ENCODE peak calls at places on chromosome 18, in ten cellular contexts. One of them, this sample, is unnamed.

GRCh38 chr18:9366126-9366714 is 31.6 kb downstream of the TWSG1 start:
- DNase-seq in HCT116: peak
- DNase-seq in sigmoid colon: no peak
- DNase-seq in spleen: no peak
- DNase-seq in right lobe of liver: no peak
- DNase-seq in heart left ventricle: no peak
- DNase-seq in ovary: no peak
- DNase-seq in body of pancreas: peak
- DNase-seq in HepG2: no peak
- DNase-seq in H1: peak
- DNase-seq in this sample: peak

GRCh38 chr18:394276-394996 is 106.1 kb downstream of the COLEC12 start:
- DNase-seq in right lobe of liver: no peak
- DNase-seq in ovary: no peak
- DNase-seq in sigmoid colon: no peak
- DNase-seq in spleen: no peak
- DNase-seq in HepG2: no peak
- DNase-seq in heart left ventricle: no peak
- DNase-seq in H1: no peak
- DNase-seq in HCT116: no peak
- DNase-seq in body of pancreas: no peak
- DNase-seq in this sample: no peak

GRCh38 chr18:24463233-24463775 is 2.9 kb downstream of the HRH4 start:
- DNase-seq in H1: no peak
- DNase-seq in right lobe of liver: no peak
- DNase-seq in ovary: no peak
- DNase-seq in HepG2: no peak
- DNase-seq in heart left ventricle: no peak
- DNase-seq in body of pancreas: no peak
- DNase-seq in sigmoid colon: no peak
- DNase-seq in HCT116: no peak
- DNase-seq in spleen: no peak
- DNase-seq in this sample: no peak

GRCh38 chr18:837922-838321 is 25.9 kb upstream of the YES1 start:
- DNase-seq in sigmoid colon: no peak
- DNase-seq in ovary: no peak
- DNase-seq in HepG2: no peak
- DNase-seq in H1: no peak
- DNase-seq in spleen: no peak
- DNase-seq in HCT116: no peak
- DNase-seq in body of pancreas: no peak
- DNase-seq in heart left ventricle: no peak
- DNase-seq in right lobe of liver: no peak
- DNase-seq in this sample: no peak

GRCh38 chr18:68484241-68484640 is 230.7 kb downstream of the TMX3 start:
- DNase-seq in HCT116: no peak
- DNase-seq in right lobe of liver: no peak
- DNase-seq in sigmoid colon: no peak
- DNase-seq in H1: no peak
- DNase-seq in heart left ventricle: no peak
- DNase-seq in ovary: no peak
- DNase-seq in body of pancreas: no peak
- DNase-seq in spleen: no peak
- DNase-seq in HepG2: no peak
- DNase-seq in this sample: no peak

GRCh38 chr18:75757951-75758350 is 330.4 kb upstream of the SMIM21 start:
- DNase-seq in spleen: no peak
- DNase-seq in HepG2: no peak
- DNase-seq in right lobe of liver: no peak
- DNase-seq in ovary: no peak
- DNase-seq in body of pancreas: no peak
- DNase-seq in sigmoid colon: no peak
- DNase-seq in heart left ventricle: no peak
- DNase-seq in H1: no peak
- DNase-seq in HCT116: no peak
- DNase-seq in this sample: no peak

GRCh38 chr18:45606007-45606406 is 9.3 kb upstream of the SLC14A2 start:
- DNase-seq in ovary: no peak
- DNase-seq in HepG2: no peak
- DNase-seq in right lobe of liver: no peak
- DNase-seq in sigmoid colon: no peak
- DNase-seq in spleen: no peak
- DNase-seq in HCT116: no peak
- DNase-seq in heart left ventricle: no peak
- DNase-seq in body of pancreas: no peak
- DNase-seq in H1: no peak
- DNase-seq in this sample: no peak

GRCh38 chr18:13531681-13532325 is 194.6 kb downstream of the FAM210A start:
- DNase-seq in heart left ventricle: no peak
- DNase-seq in HCT116: no peak
- DNase-seq in body of pancreas: no peak
- DNase-seq in right lobe of liver: no peak
- DNase-seq in spleen: no peak
- DNase-seq in ovary: no peak
- DNase-seq in sigmoid colon: peak
- DNase-seq in H1: no peak
- DNase-seq in HepG2: no peak
- DNase-seq in this sample: no peak

GRCh38 chr18:11981633-11982366 is 493 bp downstream of the IMPA2 start:
- DNase-seq in heart left ventricle: peak
- DNase-seq in HepG2: peak
- DNase-seq in HCT116: no peak
- DNase-seq in right lobe of liver: peak
- DNase-seq in sigmoid colon: peak
- DNase-seq in H1: peak
- DNase-seq in spleen: peak
- DNase-seq in body of pancreas: peak
- DNase-seq in ovary: peak
- DNase-seq in this sample: peak
- TF ChIP-seq POLR2A in heart left ventricle: no peak
- TF ChIP-seq POLR2A in HepG2: no peak
- TF ChIP-seq POLR2A in HCT116: no peak
- TF ChIP-seq POLR2A in right lobe of liver: no peak
- TF ChIP-seq POLR2A in sigmoid colon: no peak
- TF ChIP-seq POLR2A in H1: peak
- TF ChIP-seq POLR2A in spleen: no peak
- TF ChIP-seq POLR2A in body of pancreas: no peak
- TF ChIP-seq POLR2A in ovary: no peak
- TF ChIP-seq POLR2A in this sample: no peak

GRCh38 chr18:54163458-54163857 is 61.0 kb downstream of the MBD2 start:
- DNase-seq in sigmoid colon: no peak
- DNase-seq in ovary: no peak
- DNase-seq in H1: no peak
- DNase-seq in heart left ventricle: no peak
- DNase-seq in spleen: no peak
- DNase-seq in HCT116: no peak
- DNase-seq in body of pancreas: no peak
- DNase-seq in HepG2: no peak
- DNase-seq in right lobe of liver: no peak
- DNase-seq in this sample: no peak
- H3K27ac ChIP-seq in sigmoid colon: no peak
- H3K27ac ChIP-seq in ovary: no peak
- H3K27ac ChIP-seq in H1: no peak
- H3K27ac ChIP-seq in heart left ventricle: no peak
- H3K27ac ChIP-seq in spleen: no peak
- H3K27ac ChIP-seq in HCT116: no peak
- H3K27ac ChIP-seq in body of pancreas: no peak
- H3K27ac ChIP-seq in HepG2: no peak
- H3K27ac ChIP-seq in right lobe of liver: no peak
- H3K27ac ChIP-seq in this sample: no peak

GRCh38 chr18:48816554-48816953 is 134.2 kb downstream of the SMAD7 start:
- DNase-seq in spleen: peak
- DNase-seq in HepG2: no peak
- DNase-seq in ovary: no peak
- DNase-seq in heart left ventricle: no peak
- DNase-seq in sigmoid colon: peak
- DNase-seq in body of pancreas: no peak
- DNase-seq in HCT116: no peak
- DNase-seq in right lobe of liver: peak
- DNase-seq in H1: no peak
- DNase-seq in this sample: no peak
- TF ChIP-seq POLR2A in spleen: no peak
- TF ChIP-seq POLR2A in HepG2: no peak
- TF ChIP-seq POLR2A in ovary: no peak
- TF ChIP-seq POLR2A in heart left ventricle: no peak
- TF ChIP-seq POLR2A in sigmoid colon: no peak
- TF ChIP-seq POLR2A in body of pancreas: no peak
- TF ChIP-seq POLR2A in HCT116: no peak
- TF ChIP-seq POLR2A in right lobe of liver: no peak
- TF ChIP-seq POLR2A in H1: no peak
- TF ChIP-seq POLR2A in this sample: no peak

DNA sequence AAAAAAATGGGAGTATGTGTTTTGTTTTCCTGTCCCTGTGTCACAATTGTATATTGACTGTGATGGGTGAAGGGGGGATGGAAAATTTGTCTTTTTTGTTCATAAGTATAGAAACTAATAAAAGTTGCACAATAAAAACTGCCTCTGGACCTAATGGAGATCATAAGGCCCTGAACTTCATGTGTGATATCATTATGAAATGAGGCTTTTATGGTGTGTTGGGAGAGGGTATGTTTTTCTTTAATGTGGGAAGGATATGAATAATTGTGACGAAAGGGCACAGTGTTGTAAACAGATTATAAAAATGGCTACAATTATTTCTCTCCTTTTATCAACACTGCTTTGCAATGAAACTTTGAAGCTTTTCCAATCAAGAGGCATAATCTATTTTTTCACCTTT is 1889.3 kb upstream of the CELF4 start:
- DNase-seq in heart left ventricle: no peak
- DNase-seq in HepG2: no peak
- DNase-seq in sigmoid colon: no peak
- DNase-seq in body of pancreas: no peak
- DNase-seq in HCT116: no peak
- DNase-seq in spleen: no peak
- DNase-seq in ovary: no peak
- DNase-seq in right lobe of liver: no peak
- DNase-seq in H1: no peak
- DNase-seq in this sample: no peak
- H3K27ac ChIP-seq in heart left ventricle: no peak
- H3K27ac ChIP-seq in HepG2: no peak
- H3K27ac ChIP-seq in sigmoid colon: no peak
- H3K27ac ChIP-seq in body of pancreas: no peak
- H3K27ac ChIP-seq in HCT116: no peak
- H3K27ac ChIP-seq in spleen: no peak
- H3K27ac ChIP-seq in ovary: no peak
- H3K27ac ChIP-seq in right lobe of liver: no peak
- H3K27ac ChIP-seq in H1: no peak
- H3K27ac ChIP-seq in this sample: no peak

GRCh38 chr18:6413554-6414117 is 1.1 kb downstream of the L3MBTL4 start:
- DNase-seq in spleen: no peak
- DNase-seq in ovary: no peak
- DNase-seq in HepG2: no peak
- DNase-seq in right lobe of liver: no peak
- DNase-seq in H1: no peak
- DNase-seq in body of pancreas: peak
- DNase-seq in sigmoid colon: no peak
- DNase-seq in HCT116: no peak
- DNase-seq in heart left ventricle: no peak
- DNase-seq in this sample: peak

GRCh38 chr18:6414723-6415362 is at the start of gene L3MBTL4:
- DNase-seq in spleen: peak
- DNase-seq in HepG2: no peak
- DNase-seq in HCT116: no peak
- DNase-seq in H1: peak
- DNase-seq in heart left ventricle: peak
- DNase-seq in right lobe of liver: peak
- DNase-seq in sigmoid colon: peak
- DNase-seq in body of pancreas: peak
- DNase-seq in ovary: peak
- DNase-seq in this sample: peak

GRCh38 chr18:6412933-6413472 is 1.7 kb downstream of the L3MBTL4 start:
- DNase-seq in spleen: no peak
- DNase-seq in body of pancreas: no peak
- DNase-seq in ovary: no peak
- DNase-seq in right lobe of liver: no peak
- DNase-seq in HCT116: no peak
- DNase-seq in HepG2: no peak
- DNase-seq in H1: no peak
- DNase-seq in heart left ventricle: no peak
- DNase-seq in sigmoid colon: no peak
- DNase-seq in this sample: no peak

GRCh38 chr18:6411367-6411766 is 3.3 kb downstream of the L3MBTL4 start:
- DNase-seq in HepG2: no peak
- DNase-seq in heart left ventricle: no peak
- DNase-seq in right lobe of liver: no peak
- DNase-seq in HCT116: no peak
- DNase-seq in sigmoid colon: no peak
- DNase-seq in H1: no peak
- DNase-seq in body of pancreas: no peak
- DNase-seq in ovary: no peak
- DNase-seq in spleen: no peak
- DNase-seq in this sample: no peak

GRCh38 chr18:6414118-6414722 is 491 bp downstream of the L3MBTL4 start:
- DNase-seq in sigmoid colon: peak
- DNase-seq in HCT116: no peak
- DNase-seq in H1: peak
- DNase-seq in right lobe of liver: peak
- DNase-seq in body of pancreas: peak
- DNase-seq in heart left ventricle: peak
- DNase-seq in ovary: peak
- DNase-seq in HepG2: peak
- DNase-seq in spleen: peak
- DNase-seq in this sample: peak
- TF ChIP-seq POLR2A in sigmoid colon: no peak
- TF ChIP-seq POLR2A in HCT116: no peak
- TF ChIP-seq POLR2A in H1: peak
- TF ChIP-seq POLR2A in right lobe of liver: peak
- TF ChIP-seq POLR2A in body of pancreas: peak
- TF ChIP-seq POLR2A in heart left ventricle: no peak
- TF ChIP-seq POLR2A in ovary: no peak
- TF ChIP-seq POLR2A in HepG2: no peak
- TF ChIP-seq POLR2A in spleen: no peak
- TF ChIP-seq POLR2A in this sample: no peak

DNA sequence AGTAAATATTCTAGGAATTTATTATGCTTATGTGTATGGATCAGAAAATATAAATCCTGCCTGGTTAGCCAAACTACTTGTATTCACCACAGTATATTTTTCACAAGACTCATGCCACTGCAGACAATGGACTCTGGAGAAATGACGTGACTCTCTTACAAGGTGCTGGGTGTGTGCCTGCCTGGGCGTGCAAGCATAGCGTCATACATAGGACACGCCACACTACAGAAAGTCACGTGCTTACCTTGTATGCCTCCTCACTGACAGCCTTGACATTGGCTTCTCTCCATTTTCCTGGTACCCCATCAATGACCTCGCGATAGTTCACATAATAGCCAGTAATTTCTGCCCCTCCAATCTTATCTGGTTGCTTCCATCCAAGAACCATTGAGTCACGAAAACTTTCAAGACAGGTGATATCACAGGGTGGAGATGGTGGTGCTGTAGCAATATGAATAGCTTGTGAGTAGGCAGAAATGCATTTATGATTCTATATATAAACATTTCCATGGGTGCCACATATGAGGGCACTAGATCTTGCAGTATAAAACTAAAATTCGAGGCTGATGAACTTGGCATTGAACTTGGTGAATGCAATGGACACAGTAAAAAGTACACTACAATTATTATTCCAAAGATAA is 93.2 kb downstream of the MYOM1 start:
- DNase-seq in HepG2: no peak
- DNase-seq in H1: no peak
- DNase-seq in HCT116: no peak
- DNase-seq in right lobe of liver: no peak
- DNase-seq in spleen: no peak
- DNase-seq in ovary: no peak
- DNase-seq in body of pancreas: no peak
- DNase-seq in heart left ventricle: no peak
- DNase-seq in sigmoid colon: no peak
- DNase-seq in this sample: no peak
- H3K27ac ChIP-seq in HepG2: no peak
- H3K27ac ChIP-seq in H1: no peak
- H3K27ac ChIP-seq in HCT116: no peak
- H3K27ac ChIP-seq in right lobe of liver: no peak
- H3K27ac ChIP-seq in spleen: no peak
- H3K27ac ChIP-seq in ovary: no peak
- H3K27ac ChIP-seq in body of pancreas: no peak
- H3K27ac ChIP-seq in heart left ventricle: no peak
- H3K27ac ChIP-seq in sigmoid colon: no peak
- H3K27ac ChIP-seq in this sample: no peak

This sample was measured in thyroid gland.